ENCODE peak calls at places on chromosome 6, in four cellular contexts. Y is NCI-H1092 treated with DMSO at 0.1 percent for 48 hours; C is activated CD8-positive, alpha-beta T cell treated with anti-CD3 and anti-CD28 coated beads for 36 hours; K is stimulated activated CD8-positive, alpha-beta memory T cell treated with anti-CD3 and anti-CD28 coated beads, Interleukin-4, amount 100 ng/mL, for 4 hours. R is an unnamed sample.

GRCh38 chr6:29559524-29560287 is at the start of gene UBD:
- DNase-seq in Y (no peak), C (no peak), K (no peak), R (no peak)

GRCh38 chr6:136887899-136888298 is 34.2 kb upstream of the SLC35D3 start:
- DNase-seq in Y (peak), C (no peak), K (no peak), R (no peak)

GRCh38 chr6:114108119-114109002 is 137.4 kb upstream of the HDAC2 start:
- DNase-seq in Y (peak), C (peak), K (no peak), R (peak)

GRCh38 chr6:123997223-123997622 is 193.6 kb downstream of the NKAIN2 start:
- DNase-seq in Y (peak), C (no peak), K (no peak), R (no peak)

GRCh38 chr6:170090561-170090960 is 200.3 kb downstream of the DLL1 start:
- DNase-seq in Y (no peak), C (no peak), K (no peak), R (no peak)

GRCh38 chr6:117542493-117542892 is 59.8 kb downstream of the GOPC start:
- DNase-seq in Y (no peak), C (no peak), K (no peak), R (no peak)

GRCh38 chr6:134400941-134401340 is 83.0 kb upstream of the SGK1 start:
- DNase-seq in Y (no peak), C (no peak), K (no peak), R (no peak)

GRCh38 chr6:127090051-127090450 is 28.4 kb upstream of the RSPO3 start:
- DNase-seq in Y (no peak), C (no peak), K (no peak), R (no peak)

GRCh38 chr6:18595774-18596528 is 208.8 kb downstream of the RNF144B start:
- DNase-seq in Y (peak), C (peak), K (no peak), R (peak)

R was measured in activated naive CD4-positive, alpha-beta T cell treated with anti-CD3 and anti-CD28 coated beads for 36 hours.